ENCODE peak calls at places on chromosomes 4 and X, in ten cellular contexts. H is endothelial cell of umbilical vein, Z is stomach, J is HL-60, M is transverse colon, E is GM23338, C is sigmoid colon, Y is breast epithelium, I is K562, B is suprapubic skin. A is an unnamed sample.

GRCh38 chrX:118347131-118347530 is 1.2 kb downstream of the WDR44 start:
- DNase-seq in H (peak; percentile 63), Z (no peak), J (no peak), M (no peak), E (no peak), C (no peak), Y (no peak), I (peak; percentile 71), B (no peak), A (no peak)

GRCh38 chr4:33080262-33080661 is 2360.1 kb downstream of the PCDH7 start:
- DNase-seq in H (no peak), Z (no peak), J (no peak), M (no peak), E (no peak), C (no peak), Y (no peak), I (no peak), B (no peak), A (no peak)

GRCh38 chr4:149248191-149248590 is 567.5 kb downstream of the IQCM start:
- DNase-seq in H (no peak), Z (no peak), J (no peak), M (no peak), E (no peak), C (no peak), Y (no peak), I (no peak), B (no peak), A (no peak)

GRCh38 chr4:98482503-98482846 is 175.9 kb downstream of the TSPAN5 start:
- DNase-seq in H (no peak), Z (no peak), J (no peak), M (no peak), E (no peak), C (no peak), Y (no peak), I (no peak), B (no peak), A (no peak)

GRCh38 chr4:160375746-160376452 is 1273.0 kb downstream of the RAPGEF2 start:
- DNase-seq in H (no peak), Z (no peak), J (no peak), M (no peak), E (no peak), C (no peak), Y (no peak), I (no peak), B (no peak), A (no peak)

GRCh38 chr4:177480796-177481195 is 38.6 kb upstream of the AGA start:
- DNase-seq in H (no peak), Z (no peak), J (no peak), M (no peak), E (no peak), C (no peak), Y (no peak), I (no peak), B (no peak), A (no peak)

GRCh38 chr4:124085561-124086180 is 626.9 kb downstream of the ANKRD50 start:
- DNase-seq in H (no peak), Z (no peak), J (no peak), M (no peak), E (peak; percentile 3), C (no peak), Y (no peak), I (no peak), B (no peak), A (no peak)

GRCh38 chrX:102712967-102713677 is 874 bp downstream of the GPRASP2 start:
- DNase-seq in H (peak; percentile 58), Z (peak; percentile 42), J (no peak), M (peak; percentile 55), E (peak; percentile 64), C (peak; percentile 88), Y (peak; percentile 53), I (peak; percentile 55), B (no peak), A (peak; percentile 19)

GRCh38 chrX:124388562-124388961 is 42.2 kb downstream of the SH2D1A start:
- DNase-seq in H (peak; percentile 33), Z (peak; percentile 55), J (no peak), M (peak; percentile 49), E (peak; percentile 58), C (peak; percentile 70), Y (no peak), I (peak; percentile 75), B (no peak), A (no peak)

DNA sequence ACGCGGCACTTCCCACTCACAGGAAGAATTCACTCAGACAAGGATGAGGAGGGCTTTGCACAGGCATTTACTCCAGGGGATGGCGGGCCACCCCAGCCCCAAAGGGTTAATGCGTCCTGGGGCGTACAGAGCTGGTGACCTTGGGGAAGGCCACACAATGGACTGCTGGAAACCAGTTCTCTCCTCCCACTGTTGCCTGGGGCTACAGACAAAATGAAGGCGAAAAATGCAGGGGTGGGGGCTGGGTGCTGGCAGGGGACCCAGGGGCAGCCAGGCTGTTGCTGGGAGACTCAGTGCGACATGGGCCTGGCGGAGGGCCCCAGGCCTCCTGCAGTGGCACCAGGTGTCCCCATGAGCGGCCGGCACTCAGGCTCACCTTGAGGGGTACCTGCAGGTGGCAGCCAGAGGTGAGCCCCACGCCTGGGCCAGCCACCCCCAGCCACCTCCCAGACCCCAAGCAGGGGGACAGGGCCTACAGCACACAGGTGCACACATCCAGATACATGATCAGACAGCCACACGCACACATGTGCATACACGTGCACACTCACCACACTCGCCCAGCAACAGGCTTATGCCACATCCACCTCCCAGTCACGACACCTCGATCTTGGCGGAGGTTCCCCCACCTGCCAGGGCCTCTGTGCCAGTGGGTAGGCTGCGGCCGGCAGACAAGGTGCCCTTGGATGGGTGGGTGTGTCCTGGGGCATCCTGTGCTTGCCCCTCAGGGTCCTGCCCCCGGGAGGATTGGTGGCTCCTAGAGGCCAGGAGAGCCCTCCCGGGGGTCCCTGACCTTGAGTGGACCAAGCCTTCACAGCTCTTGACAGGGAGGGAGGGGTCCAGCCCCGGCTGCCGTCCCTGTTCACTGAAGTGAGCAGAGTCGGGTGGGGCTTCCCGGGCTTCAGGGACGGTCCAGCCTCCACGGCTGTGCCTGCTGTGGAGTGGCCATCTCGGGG is 13.1 kb downstream of the NAT8L start:
- DNase-seq in H (no peak), Z (no peak), J (no peak), M (no peak), E (no peak), C (peak; percentile 63), Y (no peak), I (no peak), B (peak; percentile 74), A (no peak)
- TF ChIP-seq POLR2AphosphoS5 in H (no peak), Z (no peak), J (no peak), M (no peak), E (no peak), C (no peak), Y (no peak), I (no peak), B (no peak), A (no peak)

DNA sequence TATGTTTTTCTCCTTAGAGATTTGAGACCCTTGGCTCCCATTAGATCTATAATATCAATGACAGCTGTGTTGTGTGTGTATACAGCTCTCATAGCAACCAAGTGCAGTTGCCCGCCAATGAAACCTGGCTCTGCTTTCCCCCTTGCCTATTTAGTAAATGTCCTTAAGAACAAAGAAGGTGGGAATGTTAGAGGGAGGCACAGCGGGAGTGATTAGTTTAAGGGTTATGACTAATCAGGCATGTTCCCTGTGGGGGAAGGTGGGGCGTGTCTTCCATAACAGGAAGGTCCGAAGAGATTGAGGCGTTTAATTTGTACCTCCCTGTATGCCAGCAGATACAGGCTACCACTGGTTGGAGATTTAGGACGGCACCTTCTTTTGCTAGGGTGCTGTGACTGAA is 100.5 kb upstream of the TBC1D9 start:
- DNase-seq in H (no peak), Z (peak; percentile 28), J (no peak), M (no peak), E (peak; percentile 38), C (peak; percentile 64), Y (no peak), I (no peak), B (no peak), A (no peak)
- TF ChIP-seq POLR2AphosphoS5 in H (no peak), Z (peak; percentile 9), J (no peak), M (no peak), E (no peak), C (no peak), Y (no peak), I (no peak), B (no peak), A (no peak)

GRCh38 chr4:53558061-53558801 is 33.1 kb downstream of the LNX1 start:
- DNase-seq in H (peak; percentile 88), Z (no peak), J (no peak), M (no peak), E (peak; percentile 44), C (no peak), Y (no peak), I (no peak), B (no peak), A (no peak)
- TF ChIP-seq POLR2AphosphoS5 in H (peak; percentile 54), Z (no peak), J (no peak), M (no peak), E (no peak), C (no peak), Y (no peak), I (no peak), B (no peak), A (no peak)

DNA sequence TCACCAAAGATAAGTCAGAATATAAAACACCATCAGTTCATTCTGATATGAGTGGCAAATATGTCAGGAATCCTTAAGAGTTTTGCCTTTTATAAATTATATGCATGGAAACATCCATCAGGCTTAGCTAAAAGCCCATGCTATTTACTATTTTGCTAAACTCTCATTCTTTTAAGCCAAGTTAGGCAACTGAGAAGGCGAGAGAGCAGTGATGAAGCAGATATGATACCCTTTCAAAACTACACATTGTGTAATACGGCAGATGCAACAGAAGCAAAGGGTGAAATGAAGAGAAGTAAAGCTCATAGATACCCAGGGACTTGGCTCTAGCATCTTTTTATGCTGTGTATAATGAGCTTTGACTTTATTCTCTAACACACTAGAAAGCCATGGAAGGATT is 95.8 kb downstream of the SLIT2 start:
- DNase-seq in H (no peak), Z (no peak), J (no peak), M (no peak), E (no peak), C (no peak), Y (no peak), I (no peak), B (no peak), A (no peak)
- TF ChIP-seq POLR2AphosphoS5 in H (no peak), Z (no peak), J (no peak), M (no peak), E (no peak), C (no peak), Y (no peak), I (no peak), B (no peak), A (no peak)

DNA sequence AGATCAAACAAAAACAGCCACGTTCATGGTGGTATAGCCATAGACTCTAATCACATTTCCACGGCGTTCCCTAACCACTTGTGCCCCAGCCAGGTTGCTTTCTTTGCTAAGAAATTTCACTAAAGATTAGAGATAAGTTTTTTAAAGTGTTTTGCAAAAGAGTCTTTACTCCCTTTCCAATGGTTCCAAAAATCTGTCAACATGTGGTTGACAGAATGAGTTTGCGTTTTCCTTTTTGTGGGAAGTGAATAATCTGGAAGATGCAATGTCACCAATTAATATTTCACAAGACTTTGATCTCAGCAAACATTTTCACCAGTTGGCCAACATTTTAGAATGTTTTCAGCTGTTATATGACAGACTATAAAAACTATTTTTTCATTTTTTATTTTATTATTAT is 35.3 kb downstream of the CXCL1 start:
- DNase-seq in H (no peak), Z (no peak), J (no peak), M (no peak), E (no peak), C (no peak), Y (no peak), I (peak; percentile 32), B (no peak), A (no peak)
- TF ChIP-seq POLR2AphosphoS5 in H (no peak), Z (no peak), J (no peak), M (no peak), E (no peak), C (peak; percentile 8), Y (peak; percentile 56), I (no peak), B (no peak), A (no peak)

GRCh38 chr4:8341691-8342090 is 72.1 kb downstream of the HTRA3 start:
- DNase-seq in H (no peak), Z (peak; percentile 20), J (no peak), M (no peak), E (no peak), C (peak; percentile 79), Y (no peak), I (no peak), B (peak; percentile 79), A (no peak)
- TF ChIP-seq POLR2AphosphoS5 in H (no peak), Z (no peak), J (no peak), M (no peak), E (no peak), C (peak; percentile 20), Y (no peak), I (no peak), B (no peak), A (no peak)

A was measured in GM12892.